ENCODE peak calls at places on chromosome 22, in ten cellular contexts. One of them, this sample, is unnamed.

GRCh38 chr22:45804986-45805325 is 133.3 kb downstream of the ATXN10 start:
- DNase-seq in uterus: no peak
- DNase-seq in bronchial epithelial cell: peak; percentile 97
- DNase-seq in mammary epithelial cell: peak; percentile 95
- DNase-seq in Caco-2: no peak
- DNase-seq in esophagus squamous epithelium: no peak
- DNase-seq in heart left ventricle: no peak
- DNase-seq in OCI-LY7: no peak
- DNase-seq in ovary: no peak
- DNase-seq in right lobe of liver: no peak
- DNase-seq in this sample: no peak

GRCh38 chr22:18071968-18072310 is 5.9 kb upstream of the PEX26 start:
- DNase-seq in uterus: no peak
- DNase-seq in bronchial epithelial cell: no peak
- DNase-seq in mammary epithelial cell: no peak
- DNase-seq in Caco-2: no peak
- DNase-seq in esophagus squamous epithelium: no peak
- DNase-seq in heart left ventricle: no peak
- DNase-seq in OCI-LY7: peak; percentile 79
- DNase-seq in ovary: no peak
- DNase-seq in right lobe of liver: peak; percentile 48
- DNase-seq in this sample: no peak

GRCh38 chr22:27327981-27328721 is 473.4 kb downstream of the MN1 start:
- DNase-seq in uterus: no peak
- DNase-seq in bronchial epithelial cell: no peak
- DNase-seq in mammary epithelial cell: no peak
- DNase-seq in Caco-2: no peak
- DNase-seq in esophagus squamous epithelium: no peak
- DNase-seq in heart left ventricle: no peak
- DNase-seq in OCI-LY7: no peak
- DNase-seq in ovary: no peak
- DNase-seq in right lobe of liver: no peak
- DNase-seq in this sample: no peak

GRCh38 chr22:29733362-29734322 is 13.8 kb downstream of the CABP7 start:
- DNase-seq in uterus: no peak
- DNase-seq in bronchial epithelial cell: no peak
- DNase-seq in mammary epithelial cell: no peak
- DNase-seq in Caco-2: no peak
- DNase-seq in esophagus squamous epithelium: no peak
- DNase-seq in heart left ventricle: no peak
- DNase-seq in OCI-LY7: no peak
- DNase-seq in ovary: no peak
- DNase-seq in right lobe of liver: no peak
- DNase-seq in this sample: no peak

GRCh38 chr22:21731503-21731902 is 4.1 kb downstream of the YPEL1 start:
- DNase-seq in uterus: no peak
- DNase-seq in bronchial epithelial cell: no peak
- DNase-seq in mammary epithelial cell: no peak
- DNase-seq in Caco-2: no peak
- DNase-seq in esophagus squamous epithelium: no peak
- DNase-seq in heart left ventricle: no peak
- DNase-seq in OCI-LY7: no peak
- DNase-seq in ovary: no peak
- DNase-seq in right lobe of liver: no peak
- DNase-seq in this sample: no peak

GRCh38 chr22:46405925-46406324 is 70.4 kb downstream of the TRMU start:
- DNase-seq in uterus: no peak
- DNase-seq in bronchial epithelial cell: no peak
- DNase-seq in mammary epithelial cell: no peak
- DNase-seq in Caco-2: no peak
- DNase-seq in esophagus squamous epithelium: no peak
- DNase-seq in heart left ventricle: no peak
- DNase-seq in OCI-LY7: no peak
- DNase-seq in ovary: no peak
- DNase-seq in right lobe of liver: no peak
- DNase-seq in this sample: no peak

GRCh38 chr22:27474711-27475547 is 326.6 kb downstream of the MN1 start:
- DNase-seq in uterus: peak; percentile 24
- DNase-seq in bronchial epithelial cell: peak; percentile 100
- DNase-seq in mammary epithelial cell: peak; percentile 100
- DNase-seq in Caco-2: peak; percentile 80
- DNase-seq in esophagus squamous epithelium: no peak
- DNase-seq in heart left ventricle: no peak
- DNase-seq in OCI-LY7: no peak
- DNase-seq in ovary: peak; percentile 24
- DNase-seq in right lobe of liver: no peak
- DNase-seq in this sample: no peak

GRCh38 chr22:39994566-39995345 is at the start of gene FAM83F:
- DNase-seq in uterus: no peak
- DNase-seq in bronchial epithelial cell: no peak
- DNase-seq in mammary epithelial cell: peak; percentile 69
- DNase-seq in Caco-2: peak; percentile 76
- DNase-seq in esophagus squamous epithelium: no peak
- DNase-seq in heart left ventricle: no peak
- DNase-seq in OCI-LY7: no peak
- DNase-seq in ovary: peak; percentile 21
- DNase-seq in right lobe of liver: no peak
- DNase-seq in this sample: no peak

GRCh38 chr22:30204742-30205111 is 41.8 kb downstream of the LIF start:
- DNase-seq in uterus: peak; percentile 68
- DNase-seq in bronchial epithelial cell: no peak
- DNase-seq in mammary epithelial cell: peak; percentile 63
- DNase-seq in Caco-2: no peak
- DNase-seq in esophagus squamous epithelium: no peak
- DNase-seq in heart left ventricle: no peak
- DNase-seq in OCI-LY7: no peak
- DNase-seq in ovary: peak; percentile 58
- DNase-seq in right lobe of liver: peak; percentile 45
- DNase-seq in this sample: no peak

GRCh38 chr22:41830174-41830573 is 2.7 kb upstream of the SREBF2 start:
- DNase-seq in uterus: no peak
- DNase-seq in bronchial epithelial cell: no peak
- DNase-seq in mammary epithelial cell: no peak
- DNase-seq in Caco-2: no peak
- DNase-seq in esophagus squamous epithelium: no peak
- DNase-seq in heart left ventricle: no peak
- DNase-seq in OCI-LY7: peak; percentile 34
- DNase-seq in ovary: no peak
- DNase-seq in right lobe of liver: no peak
- DNase-seq in this sample: no peak

GRCh38 chr22:30238136-30238535 is 8.4 kb downstream of the LIF start:
- DNase-seq in uterus: no peak
- DNase-seq in bronchial epithelial cell: no peak
- DNase-seq in mammary epithelial cell: no peak
- DNase-seq in Caco-2: no peak
- DNase-seq in esophagus squamous epithelium: no peak
- DNase-seq in heart left ventricle: no peak
- DNase-seq in OCI-LY7: no peak
- DNase-seq in ovary: no peak
- DNase-seq in right lobe of liver: no peak
- DNase-seq in this sample: no peak

GRCh38 chr22:31637938-31638618 is 23.9 kb downstream of the PISD start:
- DNase-seq in uterus: no peak
- DNase-seq in bronchial epithelial cell: peak; percentile 21
- DNase-seq in mammary epithelial cell: no peak
- DNase-seq in Caco-2: no peak
- DNase-seq in esophagus squamous epithelium: no peak
- DNase-seq in heart left ventricle: peak; percentile 59
- DNase-seq in OCI-LY7: peak; percentile 61
- DNase-seq in ovary: no peak
- DNase-seq in right lobe of liver: peak; percentile 70
- DNase-seq in this sample: no peak

GRCh38 chr22:19376247-19376646 is 55.3 kb downstream of the HIRA start:
- DNase-seq in uterus: no peak
- DNase-seq in bronchial epithelial cell: no peak
- DNase-seq in mammary epithelial cell: no peak
- DNase-seq in Caco-2: no peak
- DNase-seq in esophagus squamous epithelium: no peak
- DNase-seq in heart left ventricle: no peak
- DNase-seq in OCI-LY7: no peak
- DNase-seq in ovary: no peak
- DNase-seq in right lobe of liver: no peak
- DNase-seq in this sample: no peak
- H3K36me3 ChIP-seq in uterus: no peaks in the 10 kb centered on the region
- H3K36me3 ChIP-seq in bronchial epithelial cell: peaks cover 27% of the 10 kb centered on the region
- H3K36me3 ChIP-seq in mammary epithelial cell: peaks cover 15% of the 10 kb centered on the region
- H3K36me3 ChIP-seq in Caco-2: peaks cover 4% of the 10 kb centered on the region
- H3K36me3 ChIP-seq in esophagus squamous epithelium: peaks cover 33% of the 10 kb centered on the region
- H3K36me3 ChIP-seq in heart left ventricle: peaks cover 99% of the 10 kb centered on the region
- H3K36me3 ChIP-seq in OCI-LY7: peaks cover 89% of the 10 kb centered on the region
- H3K36me3 ChIP-seq in ovary: no peaks in the 10 kb centered on the region
- H3K36me3 ChIP-seq in right lobe of liver: no peaks in the 10 kb centered on the region
- H3K36me3 ChIP-seq in this sample: peaks cover 52% of the 10 kb centered on the region

DNA sequence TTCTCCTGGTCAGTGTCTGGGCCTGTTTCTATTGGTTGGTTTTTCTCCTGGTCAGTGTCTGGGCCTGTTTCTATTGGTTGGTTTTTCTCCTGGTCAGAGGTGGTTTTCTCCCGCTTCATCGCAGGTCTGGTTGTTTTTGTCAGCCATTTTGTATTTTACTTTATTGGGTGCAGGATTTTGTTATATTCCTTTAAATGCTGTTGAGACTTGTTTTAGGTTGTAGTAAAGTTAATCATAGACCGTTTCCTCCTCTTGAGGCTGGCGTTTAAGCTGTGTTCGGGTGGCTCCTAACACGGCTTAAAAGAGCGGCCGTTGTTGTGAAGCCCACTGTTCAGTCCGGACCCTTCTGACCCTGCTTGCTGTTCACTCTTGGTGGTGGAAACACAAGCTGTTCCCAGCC is 26.2 kb downstream of the ZBED4 start:
- DNase-seq in uterus: no peak
- DNase-seq in bronchial epithelial cell: no peak
- DNase-seq in mammary epithelial cell: no peak
- DNase-seq in Caco-2: no peak
- DNase-seq in esophagus squamous epithelium: no peak
- DNase-seq in heart left ventricle: no peak
- DNase-seq in OCI-LY7: no peak
- DNase-seq in ovary: no peak
- DNase-seq in right lobe of liver: no peak
- DNase-seq in this sample: no peak
- H3K4me3 ChIP-seq in uterus: no peak overlapping the region
- H3K4me3 ChIP-seq in bronchial epithelial cell: no peak overlapping the region
- H3K4me3 ChIP-seq in mammary epithelial cell: no peak overlapping the region
- H3K4me3 ChIP-seq in Caco-2: no peak overlapping the region
- H3K4me3 ChIP-seq in esophagus squamous epithelium: no peak overlapping the region
- H3K4me3 ChIP-seq in heart left ventricle: no peak overlapping the region
- H3K4me3 ChIP-seq in OCI-LY7: no peak overlapping the region
- H3K4me3 ChIP-seq in ovary: no peak overlapping the region
- H3K4me3 ChIP-seq in right lobe of liver: no peak overlapping the region
- H3K4me3 ChIP-seq in this sample: no peak overlapping the region

GRCh38 chr22:38411016-38411415 is 44.0 kb downstream of the KCNJ4 start:
- DNase-seq in uterus: no peak
- DNase-seq in bronchial epithelial cell: no peak
- DNase-seq in mammary epithelial cell: no peak
- DNase-seq in Caco-2: no peak
- DNase-seq in esophagus squamous epithelium: no peak
- DNase-seq in heart left ventricle: no peak
- DNase-seq in OCI-LY7: no peak
- DNase-seq in ovary: no peak
- DNase-seq in right lobe of liver: no peak
- DNase-seq in this sample: no peak

GRCh38 chr22:38414009-38414395 is 41.0 kb downstream of the KCNJ4 start:
- DNase-seq in uterus: peak; percentile 14
- DNase-seq in bronchial epithelial cell: no peak
- DNase-seq in mammary epithelial cell: no peak
- DNase-seq in Caco-2: peak; percentile 8
- DNase-seq in esophagus squamous epithelium: no peak
- DNase-seq in heart left ventricle: no peak
- DNase-seq in OCI-LY7: no peak
- DNase-seq in ovary: no peak
- DNase-seq in right lobe of liver: peak; percentile 24
- DNase-seq in this sample: no peak

GRCh38 chr22:38415046-38415445 is 40.0 kb downstream of the KCNJ4 start:
- DNase-seq in uterus: no peak
- DNase-seq in bronchial epithelial cell: no peak
- DNase-seq in mammary epithelial cell: no peak
- DNase-seq in Caco-2: peak; percentile 30
- DNase-seq in esophagus squamous epithelium: no peak
- DNase-seq in heart left ventricle: no peak
- DNase-seq in OCI-LY7: no peak
- DNase-seq in ovary: no peak
- DNase-seq in right lobe of liver: peak; percentile 28
- DNase-seq in this sample: no peak

GRCh38 chr22:38412435-38413084 is 42.4 kb downstream of the KCNJ4 start:
- DNase-seq in uterus: peak; percentile 19
- DNase-seq in bronchial epithelial cell: no peak
- DNase-seq in mammary epithelial cell: no peak
- DNase-seq in Caco-2: no peak
- DNase-seq in esophagus squamous epithelium: no peak
- DNase-seq in heart left ventricle: no peak
- DNase-seq in OCI-LY7: no peak
- DNase-seq in ovary: peak; percentile 41
- DNase-seq in right lobe of liver: peak; percentile 50
- DNase-seq in this sample: no peak

DNA sequence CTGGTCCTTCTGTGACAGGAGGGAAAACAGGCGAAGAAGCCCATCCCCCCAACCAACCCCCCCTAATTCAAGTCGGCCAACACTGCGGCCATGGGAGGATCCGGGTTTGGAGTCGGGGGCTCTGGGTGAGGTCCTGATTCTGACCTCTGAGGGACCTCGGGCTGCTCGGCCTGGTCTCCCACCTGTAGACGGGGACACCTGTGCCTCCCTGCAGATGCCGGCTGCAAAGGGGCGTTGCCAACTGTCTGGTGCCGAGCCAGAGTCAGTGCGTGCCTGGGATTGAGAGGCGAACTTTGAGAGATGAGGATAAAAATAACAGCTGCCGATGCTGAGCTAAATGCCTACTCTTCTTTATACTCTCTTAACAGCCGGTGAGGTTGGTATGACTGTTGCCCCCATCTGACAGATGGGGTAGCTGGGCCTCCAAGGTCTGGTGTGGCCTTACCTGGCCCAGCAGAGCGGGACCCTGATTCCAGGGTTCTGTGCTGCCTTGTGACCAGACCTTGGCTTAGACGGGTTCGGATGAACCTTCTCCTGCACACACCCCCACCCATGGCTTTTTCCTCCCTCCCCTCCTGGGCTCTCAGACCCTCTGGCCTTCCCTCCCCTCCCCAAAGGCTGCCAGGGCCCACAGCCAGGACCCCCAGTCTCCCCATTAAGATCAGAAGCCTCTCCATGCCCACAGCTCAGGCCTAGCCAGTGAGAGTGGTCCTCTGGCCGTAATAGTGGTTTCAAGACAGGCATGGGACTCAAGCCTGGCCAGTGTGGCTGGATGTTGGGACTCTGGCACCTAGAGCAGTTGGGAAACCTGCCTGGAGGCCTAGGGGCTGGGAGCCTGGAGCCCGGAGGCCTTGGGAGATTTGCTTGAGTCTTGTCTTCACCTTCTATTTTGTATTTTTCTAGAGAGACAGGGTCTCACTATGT is 41.7 kb downstream of the KCNJ4 start:
- DNase-seq in uterus: peak; percentile 34
- DNase-seq in bronchial epithelial cell: no peak
- DNase-seq in mammary epithelial cell: no peak
- DNase-seq in Caco-2: peak; percentile 15
- DNase-seq in esophagus squamous epithelium: no peak
- DNase-seq in heart left ventricle: peak; percentile 54
- DNase-seq in OCI-LY7: no peak
- DNase-seq in ovary: no peak
- DNase-seq in right lobe of liver: peak; percentile 63
- DNase-seq in this sample: no peak
- TF ChIP-seq CTCF in uterus: no peak
- TF ChIP-seq CTCF in bronchial epithelial cell: no peak
- TF ChIP-seq CTCF in mammary epithelial cell: no peak
- TF ChIP-seq CTCF in Caco-2: no peak
- TF ChIP-seq CTCF in esophagus squamous epithelium: no peak
- TF ChIP-seq CTCF in heart left ventricle: no peak
- TF ChIP-seq CTCF in OCI-LY7: no peak
- TF ChIP-seq CTCF in ovary: no peak
- TF ChIP-seq CTCF in right lobe of liver: no peak
- TF ChIP-seq CTCF in this sample: no peak

GRCh38 chr22:20106205-20106848 is 9.6 kb upstream of the RANBP1 start:
- DNase-seq in uterus: no peak
- DNase-seq in bronchial epithelial cell: no peak
- DNase-seq in mammary epithelial cell: no peak
- DNase-seq in Caco-2: no peak
- DNase-seq in esophagus squamous epithelium: no peak
- DNase-seq in heart left ventricle: no peak
- DNase-seq in OCI-LY7: no peak
- DNase-seq in ovary: no peak
- DNase-seq in right lobe of liver: peak; percentile 41
- DNase-seq in this sample: no peak
- H3K36me3 ChIP-seq in uterus: no peaks in the 10 kb centered on the region
- H3K36me3 ChIP-seq in bronchial epithelial cell: peaks cover 50% of the 10 kb centered on the region
- H3K36me3 ChIP-seq in mammary epithelial cell: peaks cover 51% of the 10 kb centered on the region
- H3K36me3 ChIP-seq in Caco-2: peaks cover 14% of the 10 kb centered on the region
- H3K36me3 ChIP-seq in esophagus squamous epithelium: peaks cover 41% of the 10 kb centered on the region
- H3K36me3 ChIP-seq in heart left ventricle: peaks cover 97% of the 10 kb centered on the region
- H3K36me3 ChIP-seq in OCI-LY7: peaks cover 91% of the 10 kb centered on the region
- H3K36me3 ChIP-seq in ovary: peaks cover 4% of the 10 kb centered on the region
- H3K36me3 ChIP-seq in right lobe of liver: peaks cover 6% of the 10 kb centered on the region
- H3K36me3 ChIP-seq in this sample: peaks cover 49% of the 10 kb centered on the region

This sample was measured in thoracic aorta.